ENCODE peak calls at places on chromosomes 7 and 10, in five cellular contexts. K is transverse colon, L is GM12891, C is posterior cingulate gyrus, U is germinal center. D is an unnamed sample.

GRCh38 chr7:54880326-54880989 is 121.4 kb upstream of the SEC61G start:
- DNase-seq in K (peak), L (no peak), C (no peak), U (no peak), D (no peak)

GRCh38 chr10:24642921-24643678 is 80.6 kb downstream of the ARHGAP21 start:
- DNase-seq in K (no peak), L (no peak), C (no peak), U (peak), D (no peak)

GRCh38 chr7:12322287-12322902 is 81.3 kb downstream of the VWDE start:
- DNase-seq in K (no peak), L (no peak), C (no peak), U (no peak), D (no peak)

GRCh38 chr7:111855161-111855841 is 293.0 kb upstream of the IMMP2L start:
- DNase-seq in K (peak), L (peak), C (no peak), U (no peak), D (no peak)

GRCh38 chr7:73442903-73443542 is 9.4 kb downstream of the FZD9 start:
- DNase-seq in K (no peak), L (no peak), C (no peak), U (no peak), D (no peak)

GRCh38 chr10:113539789-113540188 is 13.1 kb upstream of the HABP2 start:
- DNase-seq in K (no peak), L (no peak), C (no peak), U (no peak), D (no peak)

GRCh38 chr7:117666019-117666418 is 186.2 kb downstream of the CFTR start:
- DNase-seq in K (no peak), L (no peak), C (no peak), U (no peak), D (no peak)

GRCh38 chr7:71364559-71364958 is 232.6 kb downstream of the GALNT17 start:
- DNase-seq in K (no peak), L (no peak), C (no peak), U (no peak), D (no peak)

GRCh38 chr7:18541189-18541870 is 45.8 kb downstream of the HDAC9 start:
- DNase-seq in K (no peak), L (no peak), C (no peak), U (no peak), D (peak)

GRCh38 chr7:46485481-46486065 is 564.5 kb upstream of the IGFBP3 start:
- DNase-seq in K (no peak), L (no peak), C (no peak), U (no peak), D (no peak)

GRCh38 chr7:98598846-98599615 is 18.1 kb upstream of the NPTX2 start:
- DNase-seq in K (peak), L (no peak), C (no peak), U (no peak), D (no peak)

GRCh38 chr10:77104459-77104980 is 533.1 kb downstream of the KCNMA1 start:
- DNase-seq in K (peak), L (no peak), C (no peak), U (no peak), D (no peak)

GRCh38 chr7:139776486-139777303 is 1.1 kb downstream of the HIPK2 start:
- DNase-seq in K (peak), L (no peak), C (no peak), U (peak), D (peak)

GRCh38 chr10:120336910-120337540 is 120.0 kb upstream of the PLPP4 start:
- DNase-seq in K (peak), L (peak), C (no peak), U (peak), D (no peak)

GRCh38 chr7:10121641-10122040 is 852.0 kb upstream of the PHF14 start:
- DNase-seq in K (no peak), L (no peak), C (no peak), U (no peak), D (no peak)

GRCh38 chr7:46786221-46786951 is 795.5 kb downstream of the TNS3 start:
- DNase-seq in K (no peak), L (no peak), C (no peak), U (no peak), D (no peak)

GRCh38 chr7:4123823-4124222 is 558.3 kb upstream of the FOXK1 start:
- DNase-seq in K (no peak), L (no peak), C (no peak), U (no peak), D (no peak)

GRCh38 chr10:96306516-96306915 is 2.3 kb downstream of the DNTT start:
- DNase-seq in K (peak), L (no peak), C (peak), U (peak), D (no peak)

GRCh38 chr7:139777948-139778841 is at the start of gene HIPK2:
- DNase-seq in K (peak), L (peak), C (peak), U (peak), D (peak)

GRCh38 chr7:45230611-45231165 is 73.1 kb downstream of the RAMP3 start:
- DNase-seq in K (no peak), L (no peak), C (no peak), U (no peak), D (no peak)

GRCh38 chr10:63631971-63632370 is 110.8 kb downstream of the REEP3 start:
- DNase-seq in K (no peak), L (no peak), C (no peak), U (no peak), D (no peak)

GRCh38 chr10:71339796-71340589 is 20.9 kb downstream of the SLC29A3 start:
- DNase-seq in K (peak), L (no peak), C (no peak), U (no peak), D (no peak)

GRCh38 chr7:15828881-15829280 is 142.4 kb upstream of the MEOX2 start:
- DNase-seq in K (no peak), L (no peak), C (no peak), U (no peak), D (no peak)

GRCh38 chr7:69800495-69800894 is 202.2 kb downstream of the AUTS2 start:
- DNase-seq in K (no peak), L (no peak), C (no peak), U (no peak), D (no peak)

GRCh38 chr7:38222481-38223096 is 44.5 kb downstream of the STARD3NL start:
- DNase-seq in K (no peak), L (no peak), C (no peak), U (peak), D (no peak)

GRCh38 chr7:73423519-73424485 is 9.8 kb upstream of the FZD9 start:
- DNase-seq in K (no peak), L (no peak), C (no peak), U (no peak), D (no peak)

GRCh38 chr10:5858811-5859210 is 30.9 kb downstream of the ANKRD16 start:
- DNase-seq in K (no peak), L (no peak), C (peak), U (no peak), D (peak)

GRCh38 chr7:19117081-19117869 is at the start of gene TWIST1:
- DNase-seq in K (no peak), L (no peak), C (no peak), U (peak), D (no peak)

D was measured in amygdala.